ENCODE peak calls at places on chromosome 18, in ten cellular contexts. X, M, P, J, W, Q, L, H, Z and I are unnamed samples.

GRCh38 chr18:59908790-59909189 is 9.0 kb downstream of the PMAIP1 start:
- DNase-seq in P (no peak), M (no peak), J (no peak), X (no peak), H (no peak), L (no peak), Z (no peak), Q (no peak), W (no peak), I (no peak)

GRCh38 chr18:42296723-42297122 is 341.7 kb downstream of the PIK3C3 start:
- DNase-seq in P (no peak), Q (no peak), H (no peak), X (no peak), Z (no peak), W (no peak), M (no peak), J (no peak), L (no peak), I (no peak)

GRCh38 chr18:36628435-36629094 is 200.2 kb downstream of the TPGS2 start:
- DNase-seq in M (no peak), Z (no peak), J (no peak), L (peak; percentile 73), H (no peak), X (no peak), W (no peak), Q (no peak), P (no peak), I (no peak)

GRCh38 chr18:59232309-59233016 is 12.5 kb downstream of the GRP start:
- DNase-seq in M (no peak), Q (no peak), W (no peak), Z (no peak), J (peak; percentile 60), H (no peak), L (no peak), P (no peak), X (no peak), I (no peak)

GRCh38 chr18:55351220-55351619 is 236.8 kb downstream of the TCF4 start:
- DNase-seq in Q (no peak), W (no peak), M (no peak), H (no peak), X (no peak), J (no peak), L (peak; percentile 4), P (no peak), Z (no peak), I (no peak)

GRCh38 chr18:70151554-70152130 is 53.8 kb downstream of the RTTN start:
- DNase-seq in W (no peak), M (no peak), H (no peak), X (no peak), J (no peak), L (no peak), P (peak; percentile 18), Z (no peak), Q (no peak), I (no peak)

GRCh38 chr18:31268985-31269406 is 49.0 kb upstream of the DSG1 start:
- DNase-seq in W (no peak), J (no peak), M (no peak), Z (no peak), H (no peak), L (no peak), Q (no peak), X (no peak), P (no peak), I (peak; percentile 21)

GRCh38 chr18:48866028-48866733 is 84.6 kb downstream of the SMAD7 start:
- DNase-seq in W (peak; percentile 57), X (peak; percentile 97), Q (no peak), J (peak; percentile 83), Z (peak; percentile 15), L (peak; percentile 57), H (peak; percentile 76), P (no peak), M (no peak), I (peak; percentile 80)

GRCh38 chr18:13611616-13612110 is 114.7 kb downstream of the FAM210A start:
- DNase-seq in J (no peak), X (peak; percentile 4), Z (no peak), Q (peak; percentile 57), L (peak; percentile 30), M (no peak), H (peak; percentile 81), P (no peak), W (no peak), I (no peak)

GRCh38 chr18:49744395-49744987 is 68.8 kb downstream of the ACAA2 start:
- DNase-seq in X (no peak), L (no peak), W (no peak), Q (no peak), J (no peak), P (no peak), H (no peak), M (no peak), Z (no peak), I (no peak)

GRCh38 chr18:37502036-37502435 is 63.6 kb downstream of the CELF4 start:
- DNase-seq in Q (no peak), X (no peak), L (no peak), W (no peak), H (no peak), J (no peak), P (no peak), M (no peak), Z (no peak), I (no peak)

GRCh38 chr18:36544036-36544725 is 246.7 kb downstream of the FHOD3 start:
- DNase-seq in Q (peak; percentile 57), M (no peak), L (no peak), H (no peak), W (no peak), J (no peak), X (peak; percentile 88), P (no peak), Z (no peak), I (no peak)

GRCh38 chr18:37361223-37362157 is 204.1 kb downstream of the CELF4 start:
- DNase-seq in P (no peak), W (no peak), L (no peak), Q (no peak), X (no peak), M (no peak), H (no peak), Z (peak; percentile 39), J (no peak), I (no peak)

GRCh38 chr18:55334875-55335274 is 253.1 kb downstream of the TCF4 start:
- DNase-seq in P (no peak), Q (peak; percentile 70), J (peak; percentile 42), W (no peak), X (peak; percentile 24), Z (no peak), L (no peak), M (no peak), H (peak; percentile 46), I (no peak)

GRCh38 chr18:48662021-48662661 is 123.3 kb downstream of the CTIF start:
- DNase-seq in H (no peak), W (no peak), Z (no peak), J (no peak), X (no peak), L (peak; percentile 68), M (no peak), Q (no peak), P (no peak), I (no peak)

GRCh38 chr18:25245299-25245698 is 106.7 kb downstream of the ZNF521 start:
- DNase-seq in Q (no peak), J (no peak), W (no peak), L (no peak), M (no peak), P (no peak), H (no peak), X (no peak), Z (no peak), I (no peak)

GRCh38 chr18:22542400-22542835 is 124.7 kb upstream of the CTAGE1 start:
- DNase-seq in W (peak; percentile 61), P (no peak), Q (peak; percentile 44), L (peak; percentile 82), M (no peak), H (peak; percentile 60), J (no peak), Z (no peak), X (no peak), I (no peak)

GRCh38 chr18:57980573-57981348 is 63.3 kb upstream of the NEDD4L start:
- DNase-seq in P (no peak), Q (no peak), L (no peak), M (no peak), H (no peak), W (no peak), Z (peak; percentile 95), X (no peak), J (peak; percentile 56), I (no peak)

GRCh38 chr18:42929857-42930256 is 185.6 kb downstream of the RIT2 start:
- DNase-seq in Z (no peak), L (no peak), P (no peak), M (no peak), Q (no peak), J (no peak), H (no peak), X (no peak), W (no peak), I (no peak)

GRCh38 chr18:8175486-8176061 is 433.7 kb upstream of the RAB12 start:
- DNase-seq in H (no peak), W (no peak), P (no peak), X (no peak), L (no peak), Z (no peak), Q (no peak), M (no peak), J (no peak), I (no peak)

GRCh38 chr18:76450452-76450851 is 44.6 kb downstream of the ZNF516 start:
- DNase-seq in H (no peak), W (no peak), J (no peak), M (no peak), Q (no peak), L (no peak), X (peak; percentile 27), P (no peak), Z (no peak), I (no peak)

GRCh38 chr18:61334951-61335736 is 1.9 kb downstream of the CDH20 start:
- DNase-seq in P (no peak), W (no peak), L (no peak), Z (no peak), J (no peak), H (no peak), Q (no peak), M (no peak), X (no peak), I (no peak)

GRCh38 chr18:6737833-6738232 is 8.3 kb downstream of the ARHGAP28 start:
- DNase-seq in W (no peak), H (no peak), L (no peak), X (no peak), J (no peak), M (no peak), Z (no peak), P (no peak), Q (no peak), I (no peak)

GRCh38 chr18:34959211-34959829 is 81.9 kb upstream of the MAPRE2 start:
- DNase-seq in X (no peak), Z (no peak), M (no peak), L (no peak), H (no peak), Q (no peak), J (no peak), W (no peak), P (no peak), I (no peak)

GRCh38 chr18:48179666-48180065 is 229.5 kb downstream of the ZBTB7C start:
- DNase-seq in W (no peak), P (no peak), H (no peak), L (no peak), J (no peak), Q (no peak), X (no peak), Z (no peak), M (no peak), I (no peak)

GRCh38 chr18:45626330-45627203 is 11.3 kb downstream of the SLC14A2 start:
- DNase-seq in L (peak; percentile 76), P (no peak), W (no peak), Q (no peak), X (no peak), Z (no peak), J (no peak), H (no peak), M (no peak), I (no peak)

GRCh38 chr18:11808001-11808855 is 43.0 kb upstream of the CHMP1B start:
- DNase-seq in Q (no peak), M (no peak), L (peak; percentile 70), W (no peak), Z (no peak), P (no peak), H (no peak), J (no peak), X (no peak), I (no peak)

GRCh38 chr18:58580623-58581022 is 48.3 kb downstream of the ALPK2 start:
- DNase-seq in J (no peak), H (no peak), Z (no peak), Q (no peak), M (no peak), L (peak; percentile 80), W (no peak), P (no peak), X (no peak), I (no peak)